ENCODE peak calls at places on chromosome 13, in four cellular contexts. R, S, Q and E are unnamed samples.

GRCh38 chr13:101627556-101627943 is 175.1 kb downstream of the ITGBL1 start:
- DNase-seq in R (no peak), S (no peak), Q (no peak), E (peak; percentile 36)

GRCh38 chr13:70568571-70568970 is 460.3 kb upstream of the KLHL1 start:
- DNase-seq in R (peak; percentile 6), S (peak; percentile 5), Q (peak; percentile 25), E (peak; percentile 68)

GRCh38 chr13:51861728-51862300 is at the start of gene CCDC70:
- DNase-seq in R (peak; percentile 21), S (no peak), Q (no peak), E (peak; percentile 36)

GRCh38 chr13:71610876-71611275 is 256.1 kb downstream of the DACH1 start:
- DNase-seq in R (no peak), S (no peak), Q (no peak), E (no peak)

GRCh38 chr13:108154421-108154858 is 60.9 kb downstream of the LIG4 start:
- DNase-seq in R (no peak), S (no peak), Q (peak; percentile 95), E (no peak)

GRCh38 chr13:31970237-31970930 is 61.2 kb upstream of the FRY start:
- DNase-seq in R (no peak), S (no peak), Q (no peak), E (no peak)

GRCh38 chr13:74251778-74252519 is 117.7 kb upstream of the KLF12 start:
- DNase-seq in R (no peak), S (no peak), Q (no peak), E (no peak)

GRCh38 chr13:112759053-112759452 is 69.2 kb downstream of the ATP11A start:
- DNase-seq in R (no peak), S (no peak), Q (no peak), E (no peak)

GRCh38 chr13:72820156-72820897 is 38.4 kb downstream of the PIBF1 start:
- DNase-seq in R (no peak), S (no peak), Q (no peak), E (no peak)

GRCh38 chr13:40470665-40471064 is 195.8 kb downstream of the FOXO1 start:
- DNase-seq in R (no peak), S (no peak), Q (no peak), E (no peak)

GRCh38 chr13:58855283-58855682 is 1223.7 kb downstream of the PCDH17 start:
- DNase-seq in R (no peak), S (no peak), Q (no peak), E (no peak)

GRCh38 chr13:39538826-39539555 is 64.0 kb downstream of the LHFPL6 start:
- DNase-seq in R (no peak), S (no peak), Q (no peak), E (no peak)

GRCh38 chr13:99176309-99177276 is 24.1 kb upstream of the UBAC2 start:
- DNase-seq in R (peak; percentile 73), S (no peak), Q (peak; percentile 58), E (peak; percentile 62)

GRCh38 chr13:23922005-23922932 is 25.0 kb upstream of the C1QTNF9B start:
- DNase-seq in R (no peak), S (no peak), Q (no peak), E (peak; percentile 53)

GRCh38 chr13:49357694-49358093 is 86.2 kb downstream of the CAB39L start:
- DNase-seq in R (no peak), S (no peak), Q (no peak), E (no peak)

GRCh38 chr13:32846556-32846955 is 169.7 kb upstream of the KL start:
- DNase-seq in R (no peak), S (no peak), Q (no peak), E (no peak)

GRCh38 chr13:83221813-83222241 is 660.4 kb downstream of the SLITRK1 start:
- DNase-seq in R (no peak), S (no peak), Q (no peak), E (no peak)

GRCh38 chr13:57123660-57124059 is 17.1 kb upstream of the PRR20A start:
- DNase-seq in R (no peak), S (no peak), Q (no peak), E (peak; percentile 75)

GRCh38 chr13:113005076-113005865 is 36.3 kb downstream of the MCF2L start:
- DNase-seq in R (no peak), S (no peak), Q (no peak), E (no peak)

GRCh38 chr13:87344176-87344575 is 327.0 kb upstream of the SLITRK5 start:
- DNase-seq in R (no peak), S (no peak), Q (no peak), E (no peak)

GRCh38 chr13:64459778-64460177 is 2770.4 kb downstream of the PCDH9 start:
- DNase-seq in R (no peak), S (no peak), Q (no peak), E (no peak)

GRCh38 chr13:112883241-112883945 is 85.6 kb upstream of the MCF2L start:
- DNase-seq in R (no peak), S (no peak), Q (no peak), E (no peak)

GRCh38 chr13:71864094-71864980 is 2.7 kb downstream of the DACH1 start:
- DNase-seq in R (no peak), S (no peak), Q (no peak), E (peak; percentile 75)

GRCh38 chr13:40194204-40194806 is 472.1 kb downstream of the FOXO1 start:
- DNase-seq in R (no peak), S (no peak), Q (no peak), E (peak; percentile 98)

GRCh38 chr13:90738881-90739280 is 608.6 kb upstream of the MIR17HG start:
- DNase-seq in R (no peak), S (no peak), Q (no peak), E (no peak)

GRCh38 chr13:49308104-49308875 is 60.6 kb downstream of the CDADC1 start:
- DNase-seq in R (no peak), S (no peak), Q (peak; percentile 63), E (peak; percentile 13)

GRCh38 chr13:62085832-62086231 is 670.2 kb upstream of the PCDH20 start:
- DNase-seq in R (no peak), S (no peak), Q (no peak), E (no peak)

GRCh38 chr13:82477436-82477835 is 1404.8 kb downstream of the SLITRK1 start:
- DNase-seq in R (no peak), S (no peak), Q (no peak), E (no peak)

GRCh38 chr13:28329395-28330158 is 165.4 kb downstream of the FLT1 start:
- DNase-seq in R (no peak), S (no peak), Q (no peak), E (peak; percentile 99)

DNA sequence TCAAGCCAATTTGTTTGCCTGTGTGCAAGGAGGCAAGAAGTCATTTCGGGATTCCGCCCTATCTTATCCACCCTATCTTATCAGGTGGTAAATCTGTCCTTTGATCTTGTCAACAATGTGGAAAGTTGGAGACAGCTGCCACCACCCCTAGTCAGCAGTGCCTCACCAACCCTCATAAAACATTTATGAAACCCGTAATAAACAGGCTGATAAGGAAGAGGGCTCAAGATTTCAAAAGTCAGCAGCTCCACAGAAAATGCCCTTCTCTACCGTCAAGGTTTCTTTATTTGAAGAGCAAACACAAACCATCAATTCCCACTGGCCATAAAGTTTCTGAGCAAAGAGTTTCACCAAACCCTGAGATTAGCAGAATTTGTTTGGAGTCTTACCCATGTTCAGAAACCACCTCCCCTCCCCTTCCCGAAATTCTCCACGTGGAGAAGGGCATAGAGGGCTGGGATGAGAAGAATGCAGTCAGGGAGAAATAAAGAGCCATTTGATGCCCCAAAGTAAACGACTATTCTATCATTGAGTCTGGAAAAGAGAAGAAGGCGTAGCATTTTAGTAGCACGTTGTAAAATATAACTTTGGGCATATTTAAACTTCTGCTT is 196.1 kb upstream of the GPR12 start:
- DNase-seq in R (no peak), S (no peak), Q (no peak), E (no peak)
- TF ChIP-seq POLR2AphosphoS5 in R (no peak), S (no peak), Q (no peak), E (no peak)

DNA sequence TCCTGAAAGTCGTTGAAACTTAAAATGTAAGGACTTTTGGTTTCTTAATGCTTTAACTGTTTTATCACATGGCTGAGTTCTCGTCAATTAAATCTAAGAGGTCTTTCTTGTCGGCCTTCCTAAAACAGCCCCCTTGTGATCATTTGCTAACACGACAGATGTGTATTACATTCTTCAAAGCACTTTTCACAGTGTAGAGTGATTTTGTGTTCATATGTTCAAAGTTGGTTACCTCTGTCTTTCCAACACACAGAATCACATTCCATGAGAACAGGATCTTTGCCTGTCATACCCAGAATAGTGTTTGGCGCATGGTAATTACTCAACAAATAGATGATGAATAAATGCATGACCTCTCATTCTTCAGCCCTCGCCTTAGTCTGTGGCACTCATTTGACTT is 1.1 kb downstream of the GTF2F2 start:
- DNase-seq in R (no peak), S (no peak), Q (peak; percentile 16), E (peak; percentile 41)
- TF ChIP-seq MYC in R (no peak), S (no peak), Q (no peak), E (no peak)

GRCh38 chr13:44908266-44908665 is 81.0 kb downstream of the NUFIP1 start:
- DNase-seq in R (no peak), S (no peak), Q (no peak), E (no peak)

GRCh38 chr13:44904982-44905381 is 84.3 kb downstream of the NUFIP1 start:
- DNase-seq in R (no peak), S (no peak), Q (no peak), E (peak; percentile 65)

GRCh38 chr13:44908712-44909111 is 80.6 kb downstream of the NUFIP1 start:
- DNase-seq in R (no peak), S (no peak), Q (no peak), E (no peak)

GRCh38 chr13:44906230-44906629 is 83.0 kb downstream of the NUFIP1 start:
- DNase-seq in R (no peak), S (no peak), Q (no peak), E (no peak)

DNA sequence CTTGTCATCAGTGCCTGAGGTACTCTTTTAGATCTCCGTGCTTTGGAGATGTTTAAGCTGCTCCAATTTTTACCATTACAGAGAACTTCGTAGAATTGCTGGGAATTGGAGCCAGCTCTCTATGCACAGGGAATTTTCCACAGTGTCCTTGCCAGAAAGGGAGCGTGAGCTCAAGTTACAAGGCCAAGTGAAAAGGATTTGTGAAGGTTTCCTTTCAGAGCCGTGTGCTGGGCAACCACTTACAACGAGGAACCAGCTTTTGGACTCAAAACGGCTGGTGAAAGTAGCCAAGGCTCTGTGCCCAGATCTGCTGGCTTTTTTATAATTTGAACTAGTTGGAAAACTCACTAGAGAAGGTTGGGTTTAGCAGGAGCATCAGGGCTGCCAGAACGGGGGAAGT is 82.5 kb downstream of the NUFIP1 start:
- DNase-seq in R (no peak), S (no peak), Q (no peak), E (no peak)
- H3K4me2 ChIP-seq in R (no peak overlapping the region), S (no peak overlapping the region), Q (no peak overlapping the region), E (no peak overlapping the region)

GRCh38 chr13:38346764-38347163 is 2.9 kb upstream of the UFM1 start:
- DNase-seq in R (no peak), S (no peak), Q (no peak), E (no peak)

GRCh38 chr13:38349386-38350113 is at the start of gene UFM1:
- DNase-seq in R (peak; percentile 79), S (peak; percentile 86), Q (peak; percentile 91), E (peak; percentile 96)

GRCh38 chr13:38355595-38356120 is 6.0 kb downstream of the UFM1 start:
- DNase-seq in R (no peak), S (no peak), Q (no peak), E (no peak)

GRCh38 chr13:38348890-38349289 is 761 bp upstream of the UFM1 start:
- DNase-seq in R (no peak), S (no peak), Q (no peak), E (no peak)

DNA sequence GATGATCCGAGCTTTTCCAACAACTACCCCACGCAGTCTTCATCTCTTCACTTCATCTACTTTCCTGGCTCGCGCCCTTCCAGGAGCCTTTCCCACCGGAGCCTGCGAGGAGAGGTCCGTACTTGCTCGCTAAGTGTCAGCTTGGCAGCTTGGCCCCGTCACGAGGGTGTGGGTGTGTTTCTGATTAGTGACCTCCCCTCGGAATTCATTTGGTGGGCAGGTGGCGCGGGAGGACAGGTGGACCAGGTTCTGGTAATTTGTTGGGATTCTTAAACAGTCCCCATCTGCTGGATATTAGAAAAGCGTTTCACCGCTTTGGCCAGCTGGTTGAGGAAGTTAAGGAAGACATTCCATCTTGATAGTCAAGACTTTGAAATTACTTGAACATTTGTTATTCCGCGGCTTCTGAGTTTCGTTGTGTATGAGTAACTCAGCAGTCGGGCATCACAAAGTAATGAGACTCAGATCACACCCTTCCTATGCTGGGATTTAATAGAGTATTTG is 515 bp downstream of the UFM1 start:
- DNase-seq in R (peak; percentile 13), S (no peak), Q (peak; percentile 49), E (no peak)
- TF ChIP-seq POLR2AphosphoS5 in R (no peak), S (peak; percentile 35), Q (no peak), E (no peak)